ENCODE peak calls at places on chromosomes 16 and 17, in seven cellular contexts. One of them, this sample, is unnamed.

GRCh38 chr17:18139949-18140348 is 31.4 kb downstream of the MYO15A start:
- DNase-seq in heart left ventricle: no peak
- DNase-seq in HS-27A: no peak
- DNase-seq in T-helper 1 cell: no peak
- DNase-seq in NCI-H446: no peak
- DNase-seq in activated CD8-positive, alpha-beta memory T cell treated with anti-CD3 and anti-CD28 coated beads, Interleukin-2, amount 10 ng/mL, durations not matched to agents 7 days and 5 days: no peak
- DNase-seq in midbrain: no peak
- DNase-seq in this sample: no peak

GRCh38 chr16:81790772-81791171 is 11.7 kb downstream of the PLCG2 start:
- DNase-seq in activated CD8-positive, alpha-beta memory T cell treated with anti-CD3 and anti-CD28 coated beads, Interleukin-2, amount 10 ng/mL, durations not matched to agents 7 days and 5 days: no peak
- DNase-seq in T-helper 1 cell: no peak
- DNase-seq in heart left ventricle: no peak
- DNase-seq in HS-27A: no peak
- DNase-seq in NCI-H446: no peak
- DNase-seq in midbrain: no peak
- DNase-seq in this sample: no peak

GRCh38 chr16:74650966-74651567 is 15.6 kb downstream of the RFWD3 start:
- DNase-seq in NCI-H446: no peak
- DNase-seq in T-helper 1 cell: no peak
- DNase-seq in HS-27A: no peak
- DNase-seq in activated CD8-positive, alpha-beta memory T cell treated with anti-CD3 and anti-CD28 coated beads, Interleukin-2, amount 10 ng/mL, durations not matched to agents 7 days and 5 days: no peak
- DNase-seq in heart left ventricle: no peak
- DNase-seq in midbrain: no peak
- DNase-seq in this sample: no peak

GRCh38 chr17:70187383-70187782 is 18.1 kb downstream of the KCNJ2 start:
- DNase-seq in HS-27A: no peak
- DNase-seq in activated CD8-positive, alpha-beta memory T cell treated with anti-CD3 and anti-CD28 coated beads, Interleukin-2, amount 10 ng/mL, durations not matched to agents 7 days and 5 days: no peak
- DNase-seq in T-helper 1 cell: no peak
- DNase-seq in heart left ventricle: no peak
- DNase-seq in midbrain: no peak
- DNase-seq in NCI-H446: no peak
- DNase-seq in this sample: no peak

GRCh38 chr17:14845562-14846335 is 419.4 kb downstream of the PMP22 start:
- DNase-seq in activated CD8-positive, alpha-beta memory T cell treated with anti-CD3 and anti-CD28 coated beads, Interleukin-2, amount 10 ng/mL, durations not matched to agents 7 days and 5 days: no peak
- DNase-seq in T-helper 1 cell: no peak
- DNase-seq in heart left ventricle: no peak
- DNase-seq in HS-27A: no peak
- DNase-seq in midbrain: no peak
- DNase-seq in NCI-H446: no peak
- DNase-seq in this sample: no peak

GRCh38 chr16:67773099-67773498 is 33.3 kb downstream of the RANBP10 start:
- DNase-seq in HS-27A: no peak
- DNase-seq in T-helper 1 cell: no peak
- DNase-seq in heart left ventricle: no peak
- DNase-seq in activated CD8-positive, alpha-beta memory T cell treated with anti-CD3 and anti-CD28 coated beads, Interleukin-2, amount 10 ng/mL, durations not matched to agents 7 days and 5 days: no peak
- DNase-seq in midbrain: no peak
- DNase-seq in NCI-H446: no peak
- DNase-seq in this sample: no peak

GRCh38 chr17:49580055-49580721 is 4.5 kb downstream of the NXPH3 start:
- DNase-seq in NCI-H446: no peak
- DNase-seq in activated CD8-positive, alpha-beta memory T cell treated with anti-CD3 and anti-CD28 coated beads, Interleukin-2, amount 10 ng/mL, durations not matched to agents 7 days and 5 days: no peak
- DNase-seq in heart left ventricle: no peak
- DNase-seq in HS-27A: no peak
- DNase-seq in midbrain: no peak
- DNase-seq in T-helper 1 cell: no peak
- DNase-seq in this sample: no peak

GRCh38 chr16:68446941-68447675 is 1.2 kb downstream of the SMPD3 start:
- DNase-seq in heart left ventricle: no peak
- DNase-seq in NCI-H446: no peak
- DNase-seq in activated CD8-positive, alpha-beta memory T cell treated with anti-CD3 and anti-CD28 coated beads, Interleukin-2, amount 10 ng/mL, durations not matched to agents 7 days and 5 days: no peak
- DNase-seq in HS-27A: no peak
- DNase-seq in midbrain: no peak
- DNase-seq in T-helper 1 cell: no peak
- DNase-seq in this sample: no peak

GRCh38 chr16:70298988-70299938 is at the start of gene DDX19B:
- DNase-seq in midbrain: peak; percentile 83
- DNase-seq in HS-27A: peak; percentile 36
- DNase-seq in heart left ventricle: peak; percentile 90
- DNase-seq in activated CD8-positive, alpha-beta memory T cell treated with anti-CD3 and anti-CD28 coated beads, Interleukin-2, amount 10 ng/mL, durations not matched to agents 7 days and 5 days: peak; percentile 85
- DNase-seq in T-helper 1 cell: peak; percentile 17
- DNase-seq in NCI-H446: peak; percentile 43
- DNase-seq in this sample: peak; percentile 68

GRCh38 chr16:87635541-87636049 is 33.3 kb downstream of the JPH3 start:
- DNase-seq in HS-27A: no peak
- DNase-seq in activated CD8-positive, alpha-beta memory T cell treated with anti-CD3 and anti-CD28 coated beads, Interleukin-2, amount 10 ng/mL, durations not matched to agents 7 days and 5 days: peak; percentile 76
- DNase-seq in midbrain: peak; percentile 62
- DNase-seq in heart left ventricle: no peak
- DNase-seq in NCI-H446: peak; percentile 36
- DNase-seq in T-helper 1 cell: peak; percentile 34
- DNase-seq in this sample: peak; percentile 18

GRCh38 chr17:82816358-82816757 is 23.5 kb downstream of the ZNF750 start:
- DNase-seq in HS-27A: no peak
- DNase-seq in NCI-H446: no peak
- DNase-seq in T-helper 1 cell: no peak
- DNase-seq in heart left ventricle: no peak
- DNase-seq in midbrain: no peak
- DNase-seq in activated CD8-positive, alpha-beta memory T cell treated with anti-CD3 and anti-CD28 coated beads, Interleukin-2, amount 10 ng/mL, durations not matched to agents 7 days and 5 days: no peak
- DNase-seq in this sample: no peak

GRCh38 chr17:82213251-82214011 is 789 bp upstream of the CCDC57 start:
- DNase-seq in T-helper 1 cell: no peak
- DNase-seq in midbrain: peak; percentile 29
- DNase-seq in NCI-H446: peak; percentile 65
- DNase-seq in activated CD8-positive, alpha-beta memory T cell treated with anti-CD3 and anti-CD28 coated beads, Interleukin-2, amount 10 ng/mL, durations not matched to agents 7 days and 5 days: peak; percentile 67
- DNase-seq in heart left ventricle: peak; percentile 71
- DNase-seq in HS-27A: no peak
- DNase-seq in this sample: peak; percentile 82

GRCh38 chr17:59178266-59178665 is 22.7 kb downstream of the PRR11 start:
- DNase-seq in T-helper 1 cell: no peak
- DNase-seq in heart left ventricle: no peak
- DNase-seq in HS-27A: no peak
- DNase-seq in midbrain: no peak
- DNase-seq in NCI-H446: no peak
- DNase-seq in activated CD8-positive, alpha-beta memory T cell treated with anti-CD3 and anti-CD28 coated beads, Interleukin-2, amount 10 ng/mL, durations not matched to agents 7 days and 5 days: no peak
- DNase-seq in this sample: no peak